ENCODE peak calls at places on chromosomes 7 and 10, in four cellular contexts. One of them, this sample, is unnamed.

GRCh38 chr7:6106140-6106904 is 75.1 kb downstream of the ANKRD61 start:
- DNase-seq in Calu3: peak; percentile 56
- DNase-seq in GM10248: no peak
- DNase-seq in SW480: peak; percentile 56
- DNase-seq in this sample: no peak

GRCh38 chr10:103789771-103790201 is 65.6 kb downstream of the SH3PXD2A start:
- DNase-seq in Calu3: peak; percentile 30
- DNase-seq in GM10248: no peak
- DNase-seq in SW480: no peak
- DNase-seq in this sample: no peak

GRCh38 chr7:518630-519428 is 817 bp downstream of the PDGFA start:
- DNase-seq in Calu3: peak; percentile 84
- DNase-seq in GM10248: no peak
- DNase-seq in SW480: peak; percentile 88
- DNase-seq in this sample: peak; percentile 87

GRCh38 chr10:77269163-77269562 is 368.4 kb downstream of the KCNMA1 start:
- DNase-seq in Calu3: no peak
- DNase-seq in GM10248: no peak
- DNase-seq in SW480: no peak
- DNase-seq in this sample: no peak

GRCh38 chr10:132385721-132386418 is 11.1 kb upstream of the PWWP2B start:
- DNase-seq in Calu3: no peak
- DNase-seq in GM10248: no peak
- DNase-seq in SW480: no peak
- DNase-seq in this sample: no peak

GRCh38 chr10:33402748-33403147 is 68.3 kb upstream of the NRP1 start:
- DNase-seq in Calu3: no peak
- DNase-seq in GM10248: no peak
- DNase-seq in SW480: no peak
- DNase-seq in this sample: no peak

GRCh38 chr10:132398566-132398991 is 1.6 kb downstream of the PWWP2B start:
- DNase-seq in Calu3: no peak
- DNase-seq in GM10248: no peak
- DNase-seq in SW480: no peak
- DNase-seq in this sample: no peak

GRCh38 chr7:87627634-87627994 is 584 bp upstream of the RUNDC3B start:
- DNase-seq in Calu3: peak; percentile 14
- DNase-seq in GM10248: no peak
- DNase-seq in SW480: no peak
- DNase-seq in this sample: peak; percentile 56

GRCh38 chr7:74289660-74290589 is 718 bp downstream of the CLIP2 start:
- DNase-seq in Calu3: no peak
- DNase-seq in GM10248: no peak
- DNase-seq in SW480: no peak
- DNase-seq in this sample: no peak

GRCh38 chr7:95298091-95298490 is 26.2 kb downstream of the PON1 start:
- DNase-seq in Calu3: no peak
- DNase-seq in GM10248: no peak
- DNase-seq in SW480: no peak
- DNase-seq in this sample: no peak

GRCh38 chr7:145216876-145217275 is 381.0 kb upstream of the TPK1 start:
- DNase-seq in Calu3: no peak
- DNase-seq in GM10248: no peak
- DNase-seq in SW480: no peak
- DNase-seq in this sample: no peak

GRCh38 chr7:7989133-7989984 is 20.8 kb downstream of the GLCCI1 start:
- DNase-seq in Calu3: no peak
- DNase-seq in GM10248: no peak
- DNase-seq in SW480: no peak
- DNase-seq in this sample: no peak

GRCh38 chr10:88385601-88386203 is 197.4 kb downstream of the RNLS start:
- DNase-seq in Calu3: peak; percentile 86
- DNase-seq in GM10248: peak; percentile 54
- DNase-seq in SW480: peak; percentile 93
- DNase-seq in this sample: peak; percentile 12